ENCODE peak calls at places on chromosomes 7 and 10, in six cellular contexts. X is mesendoderm, T is neuronal stem cell, F is IMR-90, W is H1, M is mesenchymal stem cell. D is an unnamed sample.

GRCh38 chr7:117597755-117598154 is 117.9 kb downstream of the CFTR start:
- DNase-seq in X (no peak), T (peak; percentile 8), F (no peak), W (no peak), M (no peak), D (no peak)

GRCh38 chr7:30146127-30146612 is 11.4 kb downstream of the MTURN start:
- DNase-seq in X (peak; percentile 76), T (no peak), F (no peak), W (no peak), M (peak; percentile 25), D (no peak)

GRCh38 chr7:135420786-135421185 is 89.1 kb downstream of the CNOT4 start:
- DNase-seq in X (no peak), T (no peak), F (peak; percentile 17), W (no peak), M (no peak), D (no peak)

GRCh38 chr10:74575191-74575720 is 251.1 kb upstream of the KAT6B start:
- DNase-seq in X (no peak), T (no peak), F (no peak), W (no peak), M (no peak), D (no peak)

GRCh38 chr7:159066816-159067601 is 77.7 kb downstream of the VIPR2 start:
- DNase-seq in X (no peak), T (no peak), F (no peak), W (no peak), M (no peak), D (no peak)

GRCh38 chr7:68146970-68147369 is 1150.3 kb downstream of the TYW1 start:
- DNase-seq in X (no peak), T (no peak), F (no peak), W (no peak), M (no peak), D (no peak)

GRCh38 chr10:72069751-72070501 is 18.4 kb downstream of the SPOCK2 start:
- DNase-seq in X (peak; percentile 65), T (no peak), F (no peak), W (peak; percentile 67), M (no peak), D (no peak)

GRCh38 chr10:110162749-110163148 is 44.7 kb upstream of the MXI1 start:
- DNase-seq in X (no peak), T (no peak), F (no peak), W (peak; percentile 69), M (no peak), D (peak; percentile 36)

GRCh38 chr10:48901152-48901705 is 38.4 kb downstream of the LRRC18 start:
- DNase-seq in X (no peak), T (no peak), F (no peak), W (peak; percentile 1), M (no peak), D (no peak)

GRCh38 chr10:36172574-36172973 is 530.5 kb upstream of the FZD8 start:
- DNase-seq in X (no peak), T (no peak), F (peak; percentile 85), W (no peak), M (peak; percentile 90), D (no peak)

GRCh38 chr7:84912018-84912417 is 274.8 kb downstream of the SEMA3D start:
- DNase-seq in X (no peak), T (no peak), F (no peak), W (no peak), M (no peak), D (no peak)

GRCh38 chr7:81430761-81431160 is 339.1 kb downstream of the HGF start:
- DNase-seq in X (no peak), T (no peak), F (no peak), W (no peak), M (no peak), D (no peak)

GRCh38 chr10:72158174-72158573 is 57.6 kb upstream of the ANAPC16 start:
- DNase-seq in X (no peak), T (no peak), F (no peak), W (no peak), M (no peak), D (no peak)

GRCh38 chr7:97342512-97342911 is 225.0 kb downstream of the SDHAF3 start:
- DNase-seq in X (no peak), T (no peak), F (no peak), W (no peak), M (no peak), D (no peak)

GRCh38 chr7:110835209-110835608 is 255.7 kb upstream of the LRRN3 start:
- DNase-seq in X (no peak), T (no peak), F (no peak), W (no peak), M (no peak), D (no peak)

GRCh38 chr7:28180364-28181147 is at the start of gene JAZF1:
- DNase-seq in X (peak; percentile 84), T (peak; percentile 57), F (peak; percentile 63), W (peak; percentile 81), M (peak; percentile 65), D (peak; percentile 88)

GRCh38 chr7:73974101-73974947 is 53.6 kb upstream of the ELN start:
- DNase-seq in X (no peak), T (no peak), F (no peak), W (no peak), M (no peak), D (no peak)

GRCh38 chr10:3229815-3230214 is 57.2 kb upstream of the PITRM1 start:
- DNase-seq in X (no peak), T (no peak), F (peak; percentile 27), W (no peak), M (peak; percentile 74), D (no peak)

GRCh38 chr7:151081170-151082101 is 827 bp upstream of the FASTK start:
- DNase-seq in X (peak; percentile 44), T (no peak), F (no peak), W (peak; percentile 71), M (peak; percentile 53), D (no peak)

GRCh38 chr10:31374146-31374696 is 55.2 kb downstream of the ZEB1 start:
- DNase-seq in X (no peak), T (no peak), F (peak; percentile 59), W (no peak), M (peak; percentile 65), D (no peak)

GRCh38 chr10:67221939-67222494 is 296.2 kb downstream of the LRRTM3 start:
- DNase-seq in X (no peak), T (no peak), F (no peak), W (no peak), M (no peak), D (no peak)

GRCh38 chr10:121860810-121861209 is 67.0 kb downstream of the ATE1 start:
- DNase-seq in X (no peak), T (peak; percentile 43), F (no peak), W (no peak), M (no peak), D (no peak)

GRCh38 chr7:74483402-74484336 is 30.0 kb downstream of the GTF2IRD1 start:
- DNase-seq in X (no peak), T (no peak), F (peak; percentile 67), W (no peak), M (peak; percentile 28), D (no peak)

GRCh38 chr7:5248201-5248885 is 34.4 kb upstream of the SLC29A4 start:
- DNase-seq in X (no peak), T (no peak), F (peak; percentile 21), W (no peak), M (no peak), D (no peak)

GRCh38 chr10:124212702-124213101 is 119.3 kb upstream of the CHST15 start:
- DNase-seq in X (no peak), T (no peak), F (no peak), W (no peak), M (no peak), D (no peak)

DNA sequence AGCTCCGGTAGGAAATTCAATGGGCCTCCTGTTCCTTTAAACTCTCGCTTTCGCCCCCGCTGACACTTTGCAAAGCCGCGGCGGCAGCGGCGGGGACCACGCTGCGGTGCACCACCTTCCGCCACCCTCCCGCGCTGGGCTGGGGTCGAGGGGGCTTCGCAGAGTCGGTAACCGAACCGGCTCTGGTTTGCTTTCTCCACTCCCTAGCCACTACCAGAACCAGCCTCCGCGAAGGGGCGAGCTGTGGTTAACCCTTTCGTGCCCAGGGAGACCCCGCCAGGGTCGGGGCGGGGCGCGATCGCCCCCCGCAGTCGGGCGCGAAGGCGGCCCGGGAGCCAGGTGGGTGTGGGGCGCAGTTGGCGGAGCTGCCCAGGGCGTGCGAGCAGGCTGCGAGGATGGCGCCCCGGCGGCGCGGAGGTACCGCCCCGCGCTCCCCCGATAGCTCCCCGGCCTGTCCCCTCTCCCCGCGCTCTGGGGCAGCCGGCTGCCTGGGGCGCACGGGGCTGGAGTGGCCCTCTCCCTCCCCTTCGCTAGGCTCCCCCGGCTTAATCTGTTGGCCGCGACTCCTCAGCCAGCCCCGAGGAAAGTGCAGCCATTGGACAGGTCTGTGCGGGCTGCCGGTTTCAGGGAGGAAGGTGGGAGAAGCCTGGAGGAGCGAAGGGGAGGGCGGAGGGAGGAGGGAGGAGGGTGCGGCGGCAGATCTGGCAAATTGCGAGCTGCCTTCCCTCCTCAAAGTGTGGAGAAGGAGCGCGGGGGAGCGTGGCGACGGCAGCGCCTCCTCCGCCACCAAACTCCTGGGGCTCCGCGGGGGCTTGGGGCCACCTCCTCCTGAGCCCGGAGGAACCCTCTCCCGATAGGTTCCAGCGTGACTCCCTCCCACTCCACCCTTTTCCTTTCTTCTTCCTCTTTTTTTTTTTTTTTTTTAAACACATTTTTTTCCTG is 483 bp upstream of the PLXDC2 start:
- DNase-seq in X (peak; percentile 97), T (peak; percentile 76), F (peak; percentile 56), W (peak; percentile 87), M (peak; percentile 91), D (peak; percentile 86)
- H2BK120ac ChIP-seq in X (no peak overlapping the region), T (peak overlapping the region; percentile 81), F (peak overlapping the region; percentile 23), W (no peak overlapping the region), M (peak overlapping the region; percentile 98), D (no peak overlapping the region)

DNA sequence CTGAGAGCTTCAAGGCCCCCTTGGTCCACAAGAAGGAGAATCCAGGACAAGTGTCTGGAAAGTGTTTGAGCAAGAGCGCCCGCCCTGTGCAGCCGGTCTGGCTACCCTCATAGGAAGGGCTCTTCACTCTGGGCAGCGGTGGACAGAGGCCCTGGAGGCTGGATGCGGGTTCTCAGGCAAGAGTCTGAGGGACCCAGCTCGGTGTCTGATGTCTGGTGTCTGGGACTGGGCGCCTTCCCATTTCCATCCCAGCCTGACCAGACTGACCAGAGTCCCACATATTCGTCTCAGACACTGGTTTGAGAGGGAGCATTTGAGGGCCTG is 59.8 kb downstream of the HK1 start:
- DNase-seq in X (no peak), T (no peak), F (no peak), W (no peak), M (peak; percentile 62), D (no peak)
- H3K4ac ChIP-seq in X (peak overlapping the region; percentile 28), T (no peak overlapping the region), F (peak overlapping the region; percentile 68), W (peak overlapping the region; percentile 88), M (peak overlapping the region; percentile 29), D (no peak overlapping the region)

GRCh38 chr7:139109983-139110411 is 477 bp upstream of the ZC3HAV1 start:
- DNase-seq in X (no peak), T (no peak), F (no peak), W (peak; percentile 55), M (no peak), D (no peak)

GRCh38 chr7:139108256-139109187 is 998 bp downstream of the ZC3HAV1 start:
- DNase-seq in X (peak; percentile 68), T (peak; percentile 15), F (peak; percentile 4), W (peak; percentile 76), M (peak; percentile 60), D (peak; percentile 58)

GRCh38 chr7:139105037-139105382 is 4.5 kb downstream of the ZC3HAV1 start:
- DNase-seq in X (no peak), T (no peak), F (no peak), W (no peak), M (no peak), D (no peak)

GRCh38 chr7:139109188-139109982 is at the start of gene ZC3HAV1:
- DNase-seq in X (peak; percentile 87), T (peak; percentile 57), F (peak; percentile 86), W (peak; percentile 79), M (peak; percentile 95), D (peak; percentile 75)

GRCh38 chr7:139106959-139107358 is 2.6 kb downstream of the ZC3HAV1 start:
- DNase-seq in X (no peak), T (no peak), F (no peak), W (no peak), M (no peak), D (no peak)
- H2BK15ac ChIP-seq in X (no peak overlapping the region), T (no peak overlapping the region), F (no peak overlapping the region), W (no peak overlapping the region), M (no peak overlapping the region), D (no peak overlapping the region)

GRCh38 chr10:4431114-4431862 is 394.7 kb upstream of the AKR1E2 start:
- DNase-seq in X (peak; percentile 16), T (peak; percentile 17), F (peak; percentile 88), W (no peak), M (peak; percentile 65), D (no peak)
- H2BK120ac ChIP-seq in X (no peak overlapping the region), T (no peak overlapping the region), F (peak overlapping the region; percentile 74), W (no peak overlapping the region), M (no peak overlapping the region), D (no peak overlapping the region)